ENCODE peak calls at places on chromosome 1, in eight cellular contexts. One of them, this sample, is unnamed.

GRCh38 chr1:236354330-236355147 is 39.5 kb upstream of the EDARADD start:
- DNase-seq in activated T-helper 9 cell treated with anti-CD3 and anti-CD28 coated beads, Interleukin-2, amount 50 U/mL, for 16 hours: no peak
- DNase-seq in hippocampal formation: no peak
- DNase-seq in ovary: no peak
- DNase-seq in activated CD8-positive, alpha-beta memory T cell treated with anti-CD3 and anti-CD28 coated beads, Interleukin-2, amount 50 U/mL, for 48 hours: no peak
- DNase-seq in NCI-H1694 treated with DMSO at 0.1 percent for 48 hours: no peak
- DNase-seq in Panc1: no peak
- DNase-seq in NCI-H2171: no peak
- DNase-seq in this sample: no peak

GRCh38 chr1:40385437-40386310 is 12.1 kb downstream of the SMAP2 start:
- DNase-seq in hippocampal formation: no peak
- DNase-seq in ovary: no peak
- DNase-seq in Panc1: no peak
- DNase-seq in activated CD8-positive, alpha-beta memory T cell treated with anti-CD3 and anti-CD28 coated beads, Interleukin-2, amount 50 U/mL, for 48 hours: no peak
- DNase-seq in NCI-H2171: no peak
- DNase-seq in NCI-H1694 treated with DMSO at 0.1 percent for 48 hours: peak
- DNase-seq in activated T-helper 9 cell treated with anti-CD3 and anti-CD28 coated beads, Interleukin-2, amount 50 U/mL, for 16 hours: no peak
- DNase-seq in this sample: no peak

GRCh38 chr1:94296018-94296417 is 58.6 kb upstream of the ARHGAP29 start:
- DNase-seq in ovary: no peak
- DNase-seq in activated T-helper 9 cell treated with anti-CD3 and anti-CD28 coated beads, Interleukin-2, amount 50 U/mL, for 16 hours: no peak
- DNase-seq in NCI-H2171: no peak
- DNase-seq in NCI-H1694 treated with DMSO at 0.1 percent for 48 hours: no peak
- DNase-seq in hippocampal formation: no peak
- DNase-seq in activated CD8-positive, alpha-beta memory T cell treated with anti-CD3 and anti-CD28 coated beads, Interleukin-2, amount 50 U/mL, for 48 hours: no peak
- DNase-seq in Panc1: no peak
- DNase-seq in this sample: no peak

GRCh38 chr1:39639333-39640130 is at the start of gene HEYL:
- DNase-seq in hippocampal formation: peak
- DNase-seq in activated T-helper 9 cell treated with anti-CD3 and anti-CD28 coated beads, Interleukin-2, amount 50 U/mL, for 16 hours: peak
- DNase-seq in ovary: peak
- DNase-seq in activated CD8-positive, alpha-beta memory T cell treated with anti-CD3 and anti-CD28 coated beads, Interleukin-2, amount 50 U/mL, for 48 hours: peak
- DNase-seq in NCI-H1694 treated with DMSO at 0.1 percent for 48 hours: peak
- DNase-seq in NCI-H2171: peak
- DNase-seq in Panc1: peak
- DNase-seq in this sample: no peak

GRCh38 chr1:60132108-60132507 is 58.5 kb upstream of the C1orf87 start:
- DNase-seq in activated T-helper 9 cell treated with anti-CD3 and anti-CD28 coated beads, Interleukin-2, amount 50 U/mL, for 16 hours: no peak
- DNase-seq in NCI-H2171: no peak
- DNase-seq in NCI-H1694 treated with DMSO at 0.1 percent for 48 hours: no peak
- DNase-seq in ovary: no peak
- DNase-seq in Panc1: no peak
- DNase-seq in hippocampal formation: no peak
- DNase-seq in activated CD8-positive, alpha-beta memory T cell treated with anti-CD3 and anti-CD28 coated beads, Interleukin-2, amount 50 U/mL, for 48 hours: no peak
- DNase-seq in this sample: no peak

GRCh38 chr1:27607239-27607804 is 3.4 kb upstream of the AHDC1 start:
- DNase-seq in hippocampal formation: no peak
- DNase-seq in ovary: no peak
- DNase-seq in activated CD8-positive, alpha-beta memory T cell treated with anti-CD3 and anti-CD28 coated beads, Interleukin-2, amount 50 U/mL, for 48 hours: no peak
- DNase-seq in Panc1: no peak
- DNase-seq in NCI-H1694 treated with DMSO at 0.1 percent for 48 hours: no peak
- DNase-seq in NCI-H2171: no peak
- DNase-seq in activated T-helper 9 cell treated with anti-CD3 and anti-CD28 coated beads, Interleukin-2, amount 50 U/mL, for 16 hours: no peak
- DNase-seq in this sample: no peak

GRCh38 chr1:42928859-42929258 is 29.8 kb downstream of the SLC2A1 start:
- DNase-seq in NCI-H1694 treated with DMSO at 0.1 percent for 48 hours: no peak
- DNase-seq in activated CD8-positive, alpha-beta memory T cell treated with anti-CD3 and anti-CD28 coated beads, Interleukin-2, amount 50 U/mL, for 48 hours: no peak
- DNase-seq in NCI-H2171: no peak
- DNase-seq in ovary: no peak
- DNase-seq in activated T-helper 9 cell treated with anti-CD3 and anti-CD28 coated beads, Interleukin-2, amount 50 U/mL, for 16 hours: no peak
- DNase-seq in Panc1: no peak
- DNase-seq in hippocampal formation: no peak
- DNase-seq in this sample: no peak

GRCh38 chr1:33277488-33278084 is 21.3 kb downstream of the ZNF362 start:
- DNase-seq in activated CD8-positive, alpha-beta memory T cell treated with anti-CD3 and anti-CD28 coated beads, Interleukin-2, amount 50 U/mL, for 48 hours: no peak
- DNase-seq in hippocampal formation: no peak
- DNase-seq in ovary: no peak
- DNase-seq in activated T-helper 9 cell treated with anti-CD3 and anti-CD28 coated beads, Interleukin-2, amount 50 U/mL, for 16 hours: no peak
- DNase-seq in Panc1: no peak
- DNase-seq in NCI-H2171: no peak
- DNase-seq in NCI-H1694 treated with DMSO at 0.1 percent for 48 hours: no peak
- DNase-seq in this sample: no peak

GRCh38 chr1:114367810-114368209 is 143.2 kb downstream of the TRIM33 start:
- DNase-seq in Panc1: no peak
- DNase-seq in activated T-helper 9 cell treated with anti-CD3 and anti-CD28 coated beads, Interleukin-2, amount 50 U/mL, for 16 hours: no peak
- DNase-seq in NCI-H2171: no peak
- DNase-seq in ovary: no peak
- DNase-seq in NCI-H1694 treated with DMSO at 0.1 percent for 48 hours: no peak
- DNase-seq in hippocampal formation: no peak
- DNase-seq in activated CD8-positive, alpha-beta memory T cell treated with anti-CD3 and anti-CD28 coated beads, Interleukin-2, amount 50 U/mL, for 48 hours: no peak
- DNase-seq in this sample: no peak

GRCh38 chr1:88612783-88613182 is 71.3 kb upstream of the PKN2 start:
- DNase-seq in activated CD8-positive, alpha-beta memory T cell treated with anti-CD3 and anti-CD28 coated beads, Interleukin-2, amount 50 U/mL, for 48 hours: no peak
- DNase-seq in ovary: no peak
- DNase-seq in activated T-helper 9 cell treated with anti-CD3 and anti-CD28 coated beads, Interleukin-2, amount 50 U/mL, for 16 hours: no peak
- DNase-seq in NCI-H1694 treated with DMSO at 0.1 percent for 48 hours: no peak
- DNase-seq in hippocampal formation: no peak
- DNase-seq in NCI-H2171: no peak
- DNase-seq in Panc1: no peak
- DNase-seq in this sample: no peak

GRCh38 chr1:36675106-36675505 is 192.4 kb upstream of the CSF3R start:
- DNase-seq in NCI-H2171: no peak
- DNase-seq in activated T-helper 9 cell treated with anti-CD3 and anti-CD28 coated beads, Interleukin-2, amount 50 U/mL, for 16 hours: no peak
- DNase-seq in hippocampal formation: no peak
- DNase-seq in NCI-H1694 treated with DMSO at 0.1 percent for 48 hours: no peak
- DNase-seq in activated CD8-positive, alpha-beta memory T cell treated with anti-CD3 and anti-CD28 coated beads, Interleukin-2, amount 50 U/mL, for 48 hours: no peak
- DNase-seq in Panc1: no peak
- DNase-seq in ovary: no peak
- DNase-seq in this sample: no peak

GRCh38 chr1:32321712-32322291 is 14.2 kb downstream of the MARCKSL1 start:
- DNase-seq in activated CD8-positive, alpha-beta memory T cell treated with anti-CD3 and anti-CD28 coated beads, Interleukin-2, amount 50 U/mL, for 48 hours: no peak
- DNase-seq in ovary: no peak
- DNase-seq in NCI-H2171: no peak
- DNase-seq in NCI-H1694 treated with DMSO at 0.1 percent for 48 hours: no peak
- DNase-seq in hippocampal formation: no peak
- DNase-seq in Panc1: peak
- DNase-seq in activated T-helper 9 cell treated with anti-CD3 and anti-CD28 coated beads, Interleukin-2, amount 50 U/mL, for 16 hours: no peak
- DNase-seq in this sample: no peak

GRCh38 chr1:156119503-156120209 is 5.1 kb downstream of the LMNA start:
- DNase-seq in NCI-H2171: no peak
- DNase-seq in hippocampal formation: no peak
- DNase-seq in activated T-helper 9 cell treated with anti-CD3 and anti-CD28 coated beads, Interleukin-2, amount 50 U/mL, for 16 hours: no peak
- DNase-seq in activated CD8-positive, alpha-beta memory T cell treated with anti-CD3 and anti-CD28 coated beads, Interleukin-2, amount 50 U/mL, for 48 hours: peak
- DNase-seq in NCI-H1694 treated with DMSO at 0.1 percent for 48 hours: no peak
- DNase-seq in Panc1: no peak
- DNase-seq in ovary: no peak
- DNase-seq in this sample: no peak

GRCh38 chr1:47444578-47445465 is 7.0 kb downstream of the FOXD2 start:
- DNase-seq in activated CD8-positive, alpha-beta memory T cell treated with anti-CD3 and anti-CD28 coated beads, Interleukin-2, amount 50 U/mL, for 48 hours: peak
- DNase-seq in Panc1: no peak
- DNase-seq in NCI-H2171: no peak
- DNase-seq in activated T-helper 9 cell treated with anti-CD3 and anti-CD28 coated beads, Interleukin-2, amount 50 U/mL, for 16 hours: no peak
- DNase-seq in hippocampal formation: no peak
- DNase-seq in NCI-H1694 treated with DMSO at 0.1 percent for 48 hours: no peak
- DNase-seq in ovary: no peak
- DNase-seq in this sample: no peak

GRCh38 chr1:44842763-44843655 is at the start of gene PTCH2:
- DNase-seq in Panc1: no peak
- DNase-seq in NCI-H1694 treated with DMSO at 0.1 percent for 48 hours: peak
- DNase-seq in NCI-H2171: peak
- DNase-seq in activated CD8-positive, alpha-beta memory T cell treated with anti-CD3 and anti-CD28 coated beads, Interleukin-2, amount 50 U/mL, for 48 hours: peak
- DNase-seq in ovary: peak
- DNase-seq in activated T-helper 9 cell treated with anti-CD3 and anti-CD28 coated beads, Interleukin-2, amount 50 U/mL, for 16 hours: no peak
- DNase-seq in hippocampal formation: peak
- DNase-seq in this sample: no peak

GRCh38 chr1:206568256-206568655 is 44.0 kb downstream of the EIF2D start:
- DNase-seq in activated CD8-positive, alpha-beta memory T cell treated with anti-CD3 and anti-CD28 coated beads, Interleukin-2, amount 50 U/mL, for 48 hours: no peak
- DNase-seq in NCI-H1694 treated with DMSO at 0.1 percent for 48 hours: no peak
- DNase-seq in NCI-H2171: no peak
- DNase-seq in activated T-helper 9 cell treated with anti-CD3 and anti-CD28 coated beads, Interleukin-2, amount 50 U/mL, for 16 hours: no peak
- DNase-seq in Panc1: no peak
- DNase-seq in ovary: no peak
- DNase-seq in hippocampal formation: no peak
- DNase-seq in this sample: no peak

GRCh38 chr1:166167395-166167922 is 658 bp upstream of the FAM78B start:
- DNase-seq in Panc1: no peak
- DNase-seq in activated CD8-positive, alpha-beta memory T cell treated with anti-CD3 and anti-CD28 coated beads, Interleukin-2, amount 50 U/mL, for 48 hours: no peak
- DNase-seq in NCI-H1694 treated with DMSO at 0.1 percent for 48 hours: peak
- DNase-seq in NCI-H2171: no peak
- DNase-seq in ovary: no peak
- DNase-seq in hippocampal formation: no peak
- DNase-seq in activated T-helper 9 cell treated with anti-CD3 and anti-CD28 coated beads, Interleukin-2, amount 50 U/mL, for 16 hours: no peak
- DNase-seq in this sample: no peak

GRCh38 chr1:245448858-245449534 is 294.2 kb downstream of the KIF26B start:
- DNase-seq in activated CD8-positive, alpha-beta memory T cell treated with anti-CD3 and anti-CD28 coated beads, Interleukin-2, amount 50 U/mL, for 48 hours: no peak
- DNase-seq in Panc1: no peak
- DNase-seq in NCI-H2171: no peak
- DNase-seq in activated T-helper 9 cell treated with anti-CD3 and anti-CD28 coated beads, Interleukin-2, amount 50 U/mL, for 16 hours: no peak
- DNase-seq in NCI-H1694 treated with DMSO at 0.1 percent for 48 hours: no peak
- DNase-seq in ovary: no peak
- DNase-seq in hippocampal formation: no peak
- DNase-seq in this sample: no peak

GRCh38 chr1:152247316-152247715 is 23.3 kb upstream of the HRNR start:
- DNase-seq in activated T-helper 9 cell treated with anti-CD3 and anti-CD28 coated beads, Interleukin-2, amount 50 U/mL, for 16 hours: no peak
- DNase-seq in activated CD8-positive, alpha-beta memory T cell treated with anti-CD3 and anti-CD28 coated beads, Interleukin-2, amount 50 U/mL, for 48 hours: no peak
- DNase-seq in NCI-H2171: no peak
- DNase-seq in Panc1: no peak
- DNase-seq in NCI-H1694 treated with DMSO at 0.1 percent for 48 hours: no peak
- DNase-seq in ovary: no peak
- DNase-seq in hippocampal formation: no peak
- DNase-seq in this sample: no peak

GRCh38 chr1:17831619-17832018 is 76.5 kb downstream of the ACTL8 start:
- DNase-seq in NCI-H1694 treated with DMSO at 0.1 percent for 48 hours: no peak
- DNase-seq in ovary: no peak
- DNase-seq in activated T-helper 9 cell treated with anti-CD3 and anti-CD28 coated beads, Interleukin-2, amount 50 U/mL, for 16 hours: no peak
- DNase-seq in activated CD8-positive, alpha-beta memory T cell treated with anti-CD3 and anti-CD28 coated beads, Interleukin-2, amount 50 U/mL, for 48 hours: no peak
- DNase-seq in Panc1: no peak
- DNase-seq in NCI-H2171: no peak
- DNase-seq in hippocampal formation: no peak
- DNase-seq in this sample: peak

GRCh38 chr1:56686171-56686570 is 41.1 kb downstream of the PRKAA2 start:
- DNase-seq in activated T-helper 9 cell treated with anti-CD3 and anti-CD28 coated beads, Interleukin-2, amount 50 U/mL, for 16 hours: no peak
- DNase-seq in NCI-H2171: no peak
- DNase-seq in ovary: no peak
- DNase-seq in NCI-H1694 treated with DMSO at 0.1 percent for 48 hours: no peak
- DNase-seq in Panc1: no peak
- DNase-seq in activated CD8-positive, alpha-beta memory T cell treated with anti-CD3 and anti-CD28 coated beads, Interleukin-2, amount 50 U/mL, for 48 hours: no peak
- DNase-seq in hippocampal formation: no peak
- DNase-seq in this sample: no peak

GRCh38 chr1:41485605-41486004 is 1.1 kb upstream of the EDN2 start:
- DNase-seq in hippocampal formation: no peak
- DNase-seq in Panc1: no peak
- DNase-seq in NCI-H1694 treated with DMSO at 0.1 percent for 48 hours: no peak
- DNase-seq in activated CD8-positive, alpha-beta memory T cell treated with anti-CD3 and anti-CD28 coated beads, Interleukin-2, amount 50 U/mL, for 48 hours: no peak
- DNase-seq in ovary: no peak
- DNase-seq in activated T-helper 9 cell treated with anti-CD3 and anti-CD28 coated beads, Interleukin-2, amount 50 U/mL, for 16 hours: no peak
- DNase-seq in NCI-H2171: no peak
- DNase-seq in this sample: no peak